ENCODE peak calls at places on chromosomes 11 and 22, in eight cellular contexts. E is HTR-8/SVneo; D is stimulated activated CD8-positive, alpha-beta memory T cell treated with anti-CD3 and anti-CD28 coated beads, Interleukin-15, amount 100 ng/mL, for 4 hours; K is HL-60; W is NCI-H774; Q is activated CD8-positive, alpha-beta memory T cell treated with anti-CD3 and anti-CD28 coated beads for 1 hour; X is neural crest cell; J is anterior cingulate cortex. A is an unnamed sample.

GRCh38 chr11:134574425-134574824 is 162.4 kb upstream of the B3GAT1 start:
- DNase-seq in Q (no peak), X (no peak), E (no peak), K (no peak), J (no peak), W (no peak), D (no peak), A (no peak)

GRCh38 chr22:21962655-21962949 is 10.0 kb upstream of the PPM1F start:
- DNase-seq in Q (no peak), X (no peak), W (no peak), K (no peak), D (no peak), J (no peak), E (no peak), A (no peak)

GRCh38 chr11:44988981-44989635 is 38.4 kb upstream of the TP53I11 start:
- DNase-seq in J (no peak), K (no peak), W (no peak), D (no peak), X (no peak), E (no peak), Q (no peak), A (no peak)

GRCh38 chr11:3160252-3161031 is 4.7 kb downstream of the OSBPL5 start:
- DNase-seq in X (peak), K (no peak), Q (no peak), D (no peak), W (peak), J (peak), E (peak), A (peak)

GRCh38 chr11:121625784-121626506 is 173.2 kb upstream of the SORL1-AS1 start:
- DNase-seq in Q (no peak), D (no peak), K (no peak), W (no peak), E (no peak), J (no peak), X (no peak), A (no peak)

GRCh38 chr22:43731986-43732385 is 80.1 kb downstream of the EFCAB6 start:
- DNase-seq in K (no peak), X (no peak), J (no peak), W (no peak), D (no peak), E (no peak), Q (no peak), A (no peak)

GRCh38 chr11:77113382-77114088 is 10.9 kb downstream of the OMP start:
- DNase-seq in K (no peak), Q (no peak), W (no peak), J (no peak), X (peak), E (peak), D (no peak), A (no peak)

GRCh38 chr11:115391598-115391997 is 112.6 kb downstream of the CADM1 start:
- DNase-seq in Q (no peak), J (no peak), W (no peak), D (no peak), K (no peak), X (no peak), E (no peak), A (no peak)

GRCh38 chr11:77374611-77375031 is 73.1 kb upstream of the GDPD4 start:
- DNase-seq in D (no peak), E (no peak), Q (no peak), J (no peak), X (no peak), W (no peak), K (no peak), A (no peak)

GRCh38 chr11:85776951-85777602 is 33.9 kb downstream of the SYTL2 start:
- DNase-seq in D (no peak), K (no peak), X (no peak), E (no peak), J (peak), Q (no peak), W (no peak), A (no peak)

GRCh38 chr22:46942816-46943783 is 180.7 kb downstream of the TBC1D22A start:
- DNase-seq in D (no peak), E (no peak), K (no peak), Q (no peak), W (no peak), J (no peak), X (no peak), A (no peak)

GRCh38 chr11:44658451-44658850 is 68.3 kb upstream of the TSPAN18 start:
- DNase-seq in W (no peak), D (no peak), Q (no peak), J (no peak), K (no peak), E (no peak), X (no peak), A (no peak)

GRCh38 chr11:43992834-43993637 is 50.6 kb downstream of the C11orf96 start:
- DNase-seq in J (no peak), X (no peak), K (no peak), E (no peak), W (no peak), Q (no peak), D (no peak), A (no peak)

GRCh38 chr11:116852261-116853125 is 15.1 kb upstream of the APOA1 start:
- DNase-seq in X (no peak), D (no peak), E (peak), Q (no peak), K (no peak), W (no peak), J (no peak), A (no peak)

GRCh38 chr11:24233041-24233440 is 263.8 kb upstream of the LUZP2 start:
- DNase-seq in X (no peak), Q (no peak), K (no peak), D (no peak), W (peak), J (no peak), E (no peak), A (no peak)